ENCODE peak calls at places on chromosomes 13 and 19, in four cellular contexts. M is K562, O is Calu3, V is activated B cell treated with CpG ODN at 0.5 μM for 24 hours. D is an unnamed sample.

GRCh38 chr19:18274303-18274775 is at the start of gene IQCN:
- DNase-seq in M (no peak), O (peak), V (no peak), D (no peak)

GRCh38 chr19:47256688-47257410 is 524 bp downstream of the CCDC9 start:
- DNase-seq in V (peak), M (peak), O (peak), D (peak)

GRCh38 chr19:55223291-55224037 is 5.1 kb downstream of the TMEM86B start:
- DNase-seq in V (no peak), M (no peak), O (no peak), D (no peak)

GRCh38 chr13:29524641-29525040 is 70.8 kb downstream of the SLC7A1 start:
- DNase-seq in M (no peak), V (no peak), O (no peak), D (no peak)

GRCh38 chr13:109199280-109199679 is 569.9 kb downstream of the MYO16 start:
- DNase-seq in V (no peak), M (no peak), O (no peak), D (no peak)

GRCh38 chr19:10288662-10289166 is 1.0 kb upstream of the ICAM5 start:
- DNase-seq in M (peak), V (no peak), O (peak), D (peak)

GRCh38 chr13:85241045-85241444 is 558.2 kb downstream of the SLITRK6 start:
- DNase-seq in M (no peak), O (no peak), V (no peak), D (no peak)

GRCh38 chr19:54660306-54660705 is 2.5 kb upstream of the LILRB4 start:
- DNase-seq in M (no peak), V (no peak), O (no peak), D (no peak)

GRCh38 chr19:15432018-15432494 is 13.3 kb upstream of the AKAP8L start:
- DNase-seq in V (no peak), O (no peak), M (no peak), D (no peak)

GRCh38 chr19:18440421-18440877 is 2.5 kb upstream of the ISYNA1 start:
- DNase-seq in M (no peak), O (peak), V (no peak), D (peak)

GRCh38 chr19:3020321-3020960 is 8.6 kb downstream of the TLE2 start:
- DNase-seq in V (no peak), O (no peak), M (no peak), D (no peak)

GRCh38 chr13:46721054-46721453 is 75.9 kb downstream of the ESD start:
- DNase-seq in V (no peak), O (peak), M (peak), D (no peak)

GRCh38 chr19:49758292-49758691 is 4.8 kb downstream of the TSKS start:
- DNase-seq in M (peak), O (no peak), V (no peak), D (no peak)

GRCh38 chr19:27780367-27781065 is 1432.4 kb downstream of the UQCRFS1 start:
- DNase-seq in V (no peak), M (no peak), O (no peak), D (no peak)

GRCh38 chr13:36362251-36362650 is 16.1 kb upstream of the SPART start:
- DNase-seq in M (no peak), O (no peak), V (no peak), D (no peak)

GRCh38 chr13:52003551-52003950 is 7.7 kb downstream of the ATP7B start:
- DNase-seq in O (no peak), V (no peak), M (no peak), D (no peak)

GRCh38 chr19:55437410-55437809 is 5.7 kb downstream of the SHISA7 start:
- DNase-seq in O (peak), V (no peak), M (peak), D (no peak)

GRCh38 chr13:47508518-47509228 is 492.4 kb downstream of the SUCLA2 start:
- DNase-seq in O (no peak), M (no peak), V (no peak), D (no peak)

GRCh38 chr19:48681127-48681470 is 8.3 kb upstream of the NTN5 start:
- DNase-seq in O (no peak), V (no peak), M (no peak), D (no peak)

GRCh38 chr13:33453911-33454310 is 168.4 kb upstream of the STARD13 start:
- DNase-seq in V (no peak), M (no peak), O (no peak), D (no peak)

GRCh38 chr13:99698010-99698815 is 196.9 kb downstream of the TM9SF2 start:
- DNase-seq in O (no peak), M (no peak), V (no peak), D (no peak)

GRCh38 chr19:54415208-54415900 is at the start of gene TTYH1:
- DNase-seq in V (peak), O (no peak), M (peak), D (peak)

GRCh38 chr19:17775245-17775927 is 19.6 kb upstream of the B3GNT3 start:
- DNase-seq in M (peak), V (no peak), O (peak), D (no peak)

GRCh38 chr13:99063952-99064351 is 86.1 kb upstream of the DOCK9 start:
- DNase-seq in O (no peak), M (no peak), V (no peak), D (no peak)

GRCh38 chr13:108342369-108343289 is 73.1 kb downstream of the TNFSF13B start:
- DNase-seq in M (no peak), V (no peak), O (no peak), D (no peak)

GRCh38 chr19:39119830-39120229 is 5.8 kb upstream of the PAK4 start:
- DNase-seq in M (no peak), V (no peak), O (no peak), D (no peak)

GRCh38 chr19:993831-994393 is 6.3 kb upstream of the GRIN3B start:
- DNase-seq in V (no peak), M (no peak), O (no peak), D (no peak)

GRCh38 chr13:110353339-110353977 is 46.4 kb downstream of the COL4A2 start:
- DNase-seq in V (no peak), O (no peak), M (no peak), D (no peak)

DNA sequence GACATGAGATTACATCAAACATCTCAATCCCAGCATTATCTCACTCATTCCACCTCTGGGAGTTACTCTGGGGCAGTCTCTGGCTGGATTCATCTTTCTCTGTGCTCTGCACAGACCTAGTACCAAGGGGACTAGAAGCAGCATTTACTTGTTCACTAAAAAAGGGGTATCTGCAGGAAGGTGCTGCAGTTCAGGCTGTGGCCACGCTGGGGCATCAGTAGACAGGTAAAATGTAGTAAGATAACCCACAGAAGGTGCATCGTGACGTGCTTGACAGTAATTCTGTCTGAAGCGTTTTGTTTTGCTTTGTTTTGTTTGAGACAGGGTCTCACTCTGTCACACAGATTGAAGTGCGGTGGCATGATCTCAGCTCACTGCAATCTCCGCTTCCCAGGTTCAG is 29.3 kb downstream of the ZNF564 start:
- DNase-seq in M (peak), O (no peak), V (no peak), D (no peak)
- TF ChIP-seq CTCF in M (peak), O (no peak), V (no peak), D (no peak)

DNA sequence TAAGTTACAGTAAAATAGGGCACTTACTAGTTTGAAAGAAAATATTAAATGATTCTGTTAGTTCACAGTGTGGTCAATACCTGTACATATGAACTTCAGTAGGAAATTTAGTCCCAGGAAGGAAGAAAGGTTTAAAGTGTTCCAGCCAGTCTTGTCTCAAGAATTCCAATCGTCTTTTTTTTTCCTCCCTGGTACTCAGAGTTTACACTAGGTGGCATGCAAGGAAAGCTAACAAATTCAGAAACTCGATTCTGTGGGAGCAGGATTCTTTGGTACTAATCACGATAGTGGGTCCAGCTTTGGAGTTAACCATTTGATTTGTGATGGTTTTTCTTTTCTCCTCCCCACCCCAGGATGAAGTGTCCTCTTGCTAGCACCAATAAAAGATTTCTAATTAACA is 43.6 kb downstream of the POLR1D start:
- DNase-seq in V (no peak), M (no peak), O (no peak), D (no peak)
- TF ChIP-seq CTCF in V (no peak), M (no peak), O (no peak), D (peak)

GRCh38 chr19:57599761-57600383 is at the start of gene ZNF530:
- DNase-seq in O (peak), M (peak), V (peak), D (peak)
- TF ChIP-seq CTCF in O (no peak), M (no peak), V (no peak), D (no peak)

DNA sequence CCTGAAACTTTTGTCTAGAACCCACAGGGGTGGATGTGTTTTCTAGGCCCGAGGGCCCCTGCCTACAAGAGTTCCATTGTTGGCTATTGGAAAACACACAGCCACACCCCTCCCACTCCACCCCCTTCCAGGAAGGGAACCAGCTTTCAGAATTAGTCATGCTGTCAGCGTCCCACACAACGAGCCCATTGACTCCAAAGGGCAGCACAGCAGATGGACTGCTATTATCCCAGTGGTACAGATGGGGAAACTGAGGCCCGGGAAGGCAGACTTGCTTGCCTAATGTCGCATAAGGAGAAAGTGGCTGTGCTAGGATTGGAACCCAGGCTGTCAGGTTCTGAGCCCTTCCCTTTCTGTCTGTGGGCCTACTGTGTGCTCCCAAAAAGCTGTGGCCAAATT is 8.1 kb upstream of the FXYD3 start:
- DNase-seq in M (peak), V (no peak), O (peak), D (no peak)
- TF ChIP-seq CTCF in M (no peak), V (no peak), O (no peak), D (no peak)

GRCh38 chr19:45883586-45883880 is 2.4 kb downstream of the IRF2BP1 start:
- DNase-seq in M (no peak), V (no peak), O (no peak), D (no peak)
- TF ChIP-seq CTCF in M (no peak), V (peak), O (no peak), D (no peak)

GRCh38 chr13:50612717-50613116 is 230.8 kb downstream of the DLEU7 start:
- DNase-seq in O (no peak), V (no peak), M (no peak), D (no peak)
- TF ChIP-seq CTCF in O (no peak), V (no peak), M (peak), D (no peak)

GRCh38 chr19:57279418-57280164 is 694 bp upstream of the ZNF460 start:
- DNase-seq in M (peak), O (peak), V (peak), D (peak)
- TF ChIP-seq CTCF in M (peak), O (no peak), V (no peak), D (peak)

DNA sequence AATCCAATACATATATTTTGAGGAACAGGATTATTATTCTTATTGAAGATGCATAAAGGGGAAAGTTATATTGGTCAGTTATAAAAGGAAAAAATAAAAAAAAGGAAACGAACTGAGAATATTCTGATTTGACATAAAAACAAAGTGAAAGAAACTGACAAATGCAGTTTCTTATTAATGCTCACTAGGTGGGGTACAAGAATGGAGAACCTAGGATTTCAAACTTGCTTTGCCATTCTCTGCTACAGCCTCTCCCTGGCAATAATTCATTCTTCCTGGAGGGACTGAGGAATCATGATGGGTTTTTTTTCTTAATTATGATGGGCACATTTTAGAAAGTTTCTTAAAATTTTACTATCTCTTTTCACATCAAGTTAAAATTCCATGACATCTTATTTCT is 154.9 kb downstream of the PCDH9 start:
- DNase-seq in M (no peak), O (no peak), V (no peak), D (no peak)
- TF ChIP-seq CTCF in M (no peak), O (no peak), V (no peak), D (no peak)

D was measured in D721Med.